ENCODE peak calls at places on chromosomes 6 and 20, in nine cellular contexts. L is Caki2; D is H1; S is left ventricle myocardium inferior; Z is NCI-H526; Y is GM06990; K is cerebellar cortex; C is A172; Q is central memory CD4-positive, alpha-beta T cell. F is an unnamed sample.

GRCh38 chr20:3244613-3245012 is 5.6 kb upstream of the SLC4A11 start:
- DNase-seq in L (no peak), D (no peak), S (no peak), Z (no peak), Y (no peak), K (no peak), C (no peak), Q (no peak), F (no peak)

GRCh38 chr20:63700199-63701050 is 4.0 kb downstream of the TNFRSF6B start:
- DNase-seq in L (no peak), D (no peak), S (no peak), Z (no peak), Y (no peak), K (no peak), C (no peak), Q (no peak), F (no peak)

GRCh38 chr6:26032387-26033131 is 54.7 kb upstream of the HFE start:
- DNase-seq in L (peak; percentile 69), D (no peak), S (no peak), Z (no peak), Y (no peak), K (peak; percentile 67), C (peak; percentile 66), Q (peak; percentile 41), F (no peak)

GRCh38 chr6:84582997-84583396 is 181.4 kb downstream of the TBX18 start:
- DNase-seq in L (no peak), D (no peak), S (no peak), Z (no peak), Y (no peak), K (no peak), C (peak; percentile 60), Q (no peak), F (no peak)

GRCh38 chr20:13723015-13723414 is 61.7 kb downstream of the ESF1 start:
- DNase-seq in L (no peak), D (no peak), S (no peak), Z (no peak), Y (no peak), K (no peak), C (no peak), Q (no peak), F (peak; percentile 2)

GRCh38 chr20:5156670-5157448 is 30.1 kb downstream of the CDS2 start:
- DNase-seq in L (peak; percentile 36), D (no peak), S (no peak), Z (no peak), Y (no peak), K (no peak), C (peak; percentile 88), Q (no peak), F (no peak)

GRCh38 chr6:35170166-35170565 is 29.0 kb upstream of the TCP11 start:
- DNase-seq in L (no peak), D (no peak), S (no peak), Z (no peak), Y (no peak), K (no peak), C (no peak), Q (no peak), F (no peak)

GRCh38 chr6:40932953-40933352 is 106.1 kb downstream of the UNC5CL start:
- DNase-seq in L (no peak), D (no peak), S (no peak), Z (no peak), Y (no peak), K (no peak), C (no peak), Q (no peak), F (no peak)

GRCh38 chr6:10591411-10592160 is 70.4 kb downstream of the GCNT2 start:
- DNase-seq in L (no peak), D (no peak), S (no peak), Z (peak; percentile 77), Y (no peak), K (no peak), C (no peak), Q (no peak), F (no peak)

F was measured in pons.